ENCODE peak calls at places on chromosomes 1 and 21, in ten cellular contexts. J is BJ, P is choroid plexus epithelial cell, V is thyroid gland, U is pancreas, X is stomach, G is left ventricle myocardium inferior, Q is fibroblast of the aortic adventitia, F is hepatocyte, A is RWPE2. E is an unnamed sample.

GRCh38 chr1:107575226-107575625 is 389.8 kb downstream of the VAV3 start:
- DNase-seq in J (no peak), P (no peak), V (no peak), U (no peak), X (no peak), G (no peak), Q (no peak), F (no peak), A (no peak), E (no peak)

GRCh38 chr1:7479544-7479943 is 291.6 kb upstream of the VAMP3 start:
- DNase-seq in J (no peak), P (no peak), V (no peak), U (no peak), X (no peak), G (no peak), Q (no peak), F (no peak), A (no peak), E (no peak)

GRCh38 chr1:116754203-116754977 is at the start of gene CD2:
- DNase-seq in J (no peak), P (no peak), V (no peak), U (no peak), X (peak; percentile 39), G (no peak), Q (no peak), F (no peak), A (no peak), E (no peak)

GRCh38 chr1:3003039-3003940 is 18.0 kb upstream of the ACTRT2 start:
- DNase-seq in J (no peak), P (no peak), V (no peak), U (no peak), X (no peak), G (no peak), Q (no peak), F (no peak), A (peak; percentile 45), E (no peak)

GRCh38 chr1:2933431-2934172 is 87.7 kb upstream of the ACTRT2 start:
- DNase-seq in J (no peak), P (no peak), V (no peak), U (peak; percentile 7), X (no peak), G (no peak), Q (no peak), F (no peak), A (peak; percentile 47), E (no peak)

GRCh38 chr21:34022557-34023335 is 50.6 kb upstream of the MRPS6 start:
- DNase-seq in J (no peak), P (no peak), V (no peak), U (no peak), X (no peak), G (no peak), Q (no peak), F (no peak), A (no peak), E (peak; percentile 15)

GRCh38 chr21:38965241-38965640 is 159.5 kb downstream of the ETS2 start:
- DNase-seq in J (no peak), P (peak; percentile 87), V (no peak), U (no peak), X (no peak), G (no peak), Q (no peak), F (no peak), A (no peak), E (peak; percentile 44)

GRCh38 chr1:247885011-247885410 is 10.4 kb upstream of the OR2W3 start:
- DNase-seq in J (no peak), P (no peak), V (no peak), U (no peak), X (no peak), G (no peak), Q (no peak), F (no peak), A (no peak), E (no peak)

GRCh38 chr1:53371121-53371666 is 43.3 kb upstream of the LRP8 start:
- DNase-seq in J (no peak), P (no peak), V (no peak), U (no peak), X (peak; percentile 20), G (no peak), Q (no peak), F (no peak), A (peak; percentile 37), E (no peak)

GRCh38 chr1:63014267-63014666 is 230.3 kb downstream of the ATG4C start:
- DNase-seq in J (no peak), P (no peak), V (no peak), U (no peak), X (no peak), G (no peak), Q (no peak), F (no peak), A (no peak), E (no peak)

GRCh38 chr1:204408074-204408507 is 3.5 kb downstream of the PPP1R15B start:
- DNase-seq in J (no peak), P (peak; percentile 83), V (peak; percentile 97), U (peak; percentile 77), X (peak; percentile 84), G (peak; percentile 76), Q (peak; percentile 84), F (peak; percentile 57), A (no peak), E (peak; percentile 73)

GRCh38 chr1:156640842-156641706 is 843 bp upstream of the BCAN start:
- DNase-seq in J (no peak), P (no peak), V (no peak), U (no peak), X (no peak), G (no peak), Q (no peak), F (no peak), A (no peak), E (no peak)

GRCh38 chr1:66253330-66253921 is 280.5 kb upstream of the SGIP1 start:
- DNase-seq in J (no peak), P (peak; percentile 89), V (no peak), U (no peak), X (no peak), G (no peak), Q (peak; percentile 87), F (peak; percentile 69), A (no peak), E (peak; percentile 80)

GRCh38 chr1:39213511-39214002 is 9.1 kb downstream of the MACF1 start:
- DNase-seq in J (peak; percentile 53), P (peak; percentile 40), V (no peak), U (no peak), X (no peak), G (no peak), Q (peak; percentile 71), F (peak; percentile 23), A (no peak), E (peak; percentile 42)

GRCh38 chr1:50735443-50735842 is 224.6 kb downstream of the FAF1 start:
- DNase-seq in J (no peak), P (peak; percentile 60), V (no peak), U (no peak), X (no peak), G (no peak), Q (peak; percentile 57), F (peak; percentile 25), A (no peak), E (peak; percentile 41)

GRCh38 chr1:50827546-50827945 is 132.5 kb downstream of the FAF1 start:
- DNase-seq in J (no peak), P (no peak), V (no peak), U (no peak), X (no peak), G (no peak), Q (no peak), F (no peak), A (no peak), E (no peak)

GRCh38 chr1:101278238-101278637 is 41.4 kb downstream of the S1PR1 start:
- DNase-seq in J (no peak), P (no peak), V (no peak), U (no peak), X (no peak), G (no peak), Q (no peak), F (no peak), A (no peak), E (no peak)
- H3K4me3 ChIP-seq in J (no peak overlapping the region), P (no peak overlapping the region), V (no peak overlapping the region), U (no peak overlapping the region), X (no peak overlapping the region), G (no peak overlapping the region), Q (no peak overlapping the region), F (no peak overlapping the region), A (no peak overlapping the region), E (no peak overlapping the region)

GRCh38 chr1:118335372-118335771 is 150.3 kb upstream of the SPAG17 start:
- DNase-seq in J (peak; percentile 31), P (peak; percentile 62), V (peak; percentile 64), U (no peak), X (no peak), G (no peak), Q (no peak), F (no peak), A (no peak), E (peak; percentile 83)
- TF ChIP-seq CTCF in J (no peak), P (no peak), V (no peak), U (no peak), X (no peak), G (no peak), Q (no peak), F (no peak), A (no peak), E (no peak)

DNA sequence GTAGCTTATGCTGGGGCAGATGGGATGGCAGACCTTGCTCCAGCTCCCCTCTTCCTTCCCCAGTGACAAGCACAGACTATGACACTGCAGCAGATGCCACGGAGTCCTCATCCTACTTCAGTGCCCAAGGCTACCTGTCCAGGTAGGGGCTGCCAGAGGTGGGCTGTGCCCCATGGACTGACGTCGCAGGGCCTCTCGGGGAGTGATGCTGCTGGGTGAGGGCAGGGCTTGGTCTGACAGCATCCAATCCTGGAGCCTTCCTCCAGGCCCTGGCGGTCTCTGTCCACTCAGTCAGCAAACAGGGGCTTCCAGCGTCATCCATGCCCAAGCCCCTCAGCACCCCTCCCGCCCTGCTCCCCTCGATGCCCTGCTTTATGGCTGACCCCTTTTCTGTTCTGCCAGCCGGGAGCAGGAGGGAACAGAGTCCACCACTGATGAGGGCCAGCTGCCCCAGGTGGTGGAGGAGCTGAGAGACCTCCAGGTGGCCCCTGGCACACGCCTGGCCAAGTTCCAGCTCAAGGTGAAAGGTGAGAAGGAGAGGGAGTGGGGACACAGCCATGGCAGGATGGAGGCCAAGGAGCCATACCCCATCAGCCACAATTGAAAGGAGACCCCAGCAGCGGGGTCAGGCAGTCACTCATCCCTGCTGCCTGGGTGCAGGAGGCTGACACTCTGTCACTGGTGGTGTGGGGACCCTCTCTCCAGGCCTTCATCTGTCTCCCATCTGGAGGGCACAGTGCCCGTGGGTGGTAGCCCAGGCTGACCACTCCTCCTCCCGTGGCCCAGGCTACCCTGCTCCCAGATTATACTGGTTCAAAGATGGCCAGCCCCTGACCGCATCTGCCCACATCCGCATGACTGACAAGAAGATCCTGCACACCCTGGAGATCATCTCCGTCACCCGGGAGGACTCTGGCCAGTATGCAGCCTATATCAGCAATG is 73.6 kb downstream of the TRIM11 start:
- DNase-seq in J (no peak), P (no peak), V (no peak), U (peak; percentile 12), X (peak; percentile 20), G (no peak), Q (no peak), F (no peak), A (peak; percentile 19), E (no peak)
- H3K4me3 ChIP-seq in J (no peak overlapping the region), P (no peak overlapping the region), V (no peak overlapping the region), U (no peak overlapping the region), X (no peak overlapping the region), G (no peak overlapping the region), Q (no peak overlapping the region), F (no peak overlapping the region), A (no peak overlapping the region), E (no peak overlapping the region)

DNA sequence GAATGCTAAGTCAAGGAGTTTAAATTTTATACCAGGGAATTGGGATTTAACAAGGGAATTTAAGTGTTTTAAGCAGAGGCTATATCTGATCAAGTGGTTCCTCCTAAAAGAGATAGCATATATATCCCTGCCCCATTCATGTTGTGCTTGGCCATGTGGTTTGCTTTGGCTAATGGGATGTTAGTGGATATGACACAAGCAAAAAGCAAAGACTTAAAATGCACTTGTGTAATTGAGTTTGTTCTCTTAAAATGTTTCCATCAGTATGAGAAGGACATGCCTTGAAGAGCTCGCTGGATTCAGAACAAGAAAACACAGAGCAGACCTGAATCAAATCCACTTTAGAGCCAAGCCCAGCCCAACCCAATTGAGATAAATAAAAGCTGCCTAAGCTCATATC is 22.4 kb downstream of the C1orf87 start:
- DNase-seq in J (no peak), P (no peak), V (no peak), U (no peak), X (no peak), G (no peak), Q (no peak), F (no peak), A (no peak), E (no peak)
- TF ChIP-seq CTCF in J (no peak), P (no peak), V (no peak), U (no peak), X (no peak), G (no peak), Q (no peak), F (no peak), A (no peak), E (no peak)